ENCODE peak calls at places on chromosomes 3 and 15, in five cellular contexts. M is glutamatergic neuron, J is GM12864, Y is body of pancreas, D is heart right ventricle. R is an unnamed sample.

GRCh38 chr3:160763073-160763472 is 7.0 kb downstream of the PPM1L start:
- DNase-seq in M (no peak), J (no peak), Y (no peak), D (no peak), R (no peak)

GRCh38 chr15:84671211-84671610 is 13.2 kb upstream of the NMB start:
- DNase-seq in M (no peak), J (no peak), Y (no peak), D (no peak), R (no peak)

GRCh38 chr3:8563597-8563996 is 62.0 kb downstream of the LMCD1 start:
- DNase-seq in M (no peak), J (no peak), Y (no peak), D (no peak), R (no peak)

GRCh38 chr3:184335291-184335660 is 2.1 kb upstream of the FAM131A start:
- DNase-seq in M (no peak), J (no peak), Y (no peak), D (no peak), R (no peak)

GRCh38 chr3:113746955-113747718 is at the start of gene ATP6V1A:
- DNase-seq in M (peak; percentile 61), J (no peak), Y (peak; percentile 73), D (peak; percentile 10), R (no peak)

GRCh38 chr3:111999924-112000835 is 1.5 kb downstream of the TAGLN3 start:
- DNase-seq in M (no peak), J (no peak), Y (no peak), D (no peak), R (no peak)

GRCh38 chr3:62365311-62366092 is 7.8 kb downstream of the FEZF2 start:
- DNase-seq in M (no peak), J (no peak), Y (no peak), D (no peak), R (no peak)

GRCh38 chr3:52095990-52096775 is 39.8 kb upstream of the DUSP7 start:
- DNase-seq in M (no peak), J (no peak), Y (no peak), D (no peak), R (peak; percentile 72)

GRCh38 chr3:13186416-13186815 is 113.2 kb upstream of the IQSEC1 start:
- DNase-seq in M (no peak), J (no peak), Y (no peak), D (no peak), R (no peak)

GRCh38 chr3:194870394-194871110 is 184.9 kb downstream of the FAM43A start:
- DNase-seq in M (no peak), J (no peak), Y (no peak), D (peak; percentile 56), R (no peak)

GRCh38 chr3:43190682-43191081 is 84.8 kb upstream of the POMGNT2 start:
- DNase-seq in M (no peak), J (no peak), Y (no peak), D (no peak), R (no peak)

GRCh38 chr3:12350151-12350813 is 61.4 kb downstream of the PPARG start:
- DNase-seq in M (no peak), J (no peak), Y (peak; percentile 65), D (peak; percentile 40), R (no peak)

GRCh38 chr3:45095916-45096526 is 50.2 kb downstream of the CDCP1 start:
- DNase-seq in M (no peak), J (no peak), Y (peak; percentile 37), D (no peak), R (no peak)

GRCh38 chr3:134871818-134872217 is 76.8 kb downstream of the EPHB1 start:
- DNase-seq in M (no peak), J (no peak), Y (no peak), D (no peak), R (no peak)

GRCh38 chr3:165339753-165340152 is 143.6 kb upstream of the SLITRK3 start:
- DNase-seq in M (no peak), J (no peak), Y (no peak), D (no peak), R (no peak)

GRCh38 chr3:88009066-88009465 is 49.7 kb downstream of the CGGBP1 start:
- DNase-seq in M (no peak), J (no peak), Y (no peak), D (no peak), R (no peak)

GRCh38 chr3:88000853-88001252 is 58.0 kb downstream of the CGGBP1 start:
- DNase-seq in M (peak; percentile 22), J (peak; percentile 16), Y (peak; percentile 29), D (no peak), R (no peak)

GRCh38 chr3:88002448-88002847 is 56.4 kb downstream of the CGGBP1 start:
- DNase-seq in M (no peak), J (no peak), Y (no peak), D (no peak), R (no peak)

GRCh38 chr3:88003115-88003755 is 55.6 kb downstream of the CGGBP1 start:
- DNase-seq in M (no peak), J (no peak), Y (no peak), D (no peak), R (no peak)

GRCh38 chr3:88005066-88005465 is 53.7 kb downstream of the CGGBP1 start:
- DNase-seq in M (no peak), J (no peak), Y (no peak), D (no peak), R (no peak)
- TF ChIP-seq CTCF in M (no peak), J (no peak), Y (peak; percentile 42), D (peak; percentile 55), R (peak; percentile 79)

GRCh38 chr15:86375733-86376132 is 296.1 kb downstream of the AGBL1 start:
- DNase-seq in M (no peak), J (no peak), Y (no peak), D (no peak), R (no peak)
- TF ChIP-seq CTCF in M (no peak), J (no peak), Y (no peak), D (no peak), R (no peak)

GRCh38 chr3:146503459-146504202 is 34.3 kb upstream of the PLSCR2 start:
- DNase-seq in M (no peak), J (peak; percentile 81), Y (no peak), D (no peak), R (no peak)
- TF ChIP-seq CTCF in M (no peak), J (no peak), Y (peak; percentile 31), D (no peak), R (peak; percentile 37)

DNA sequence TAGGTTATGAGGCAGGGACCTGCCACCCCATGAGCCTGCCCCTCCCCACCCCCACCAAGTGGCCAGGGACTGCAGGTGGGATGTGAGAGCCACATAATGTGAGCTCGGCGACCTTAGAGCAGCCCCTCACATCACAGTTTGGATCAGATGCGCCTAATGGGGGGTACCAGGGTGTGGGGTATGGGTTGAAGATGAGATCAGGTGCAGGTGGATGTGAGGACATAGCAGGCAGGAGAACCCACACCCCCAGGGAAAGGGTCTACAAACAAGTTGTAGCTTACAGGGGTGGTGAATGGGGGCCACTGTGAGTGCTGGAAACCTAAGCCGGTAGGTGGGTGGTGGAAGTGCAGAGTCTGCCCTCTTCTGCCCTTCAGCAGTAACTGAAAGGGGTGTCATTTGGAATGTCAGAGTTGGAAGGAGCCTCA is 94.0 kb downstream of the CORO2B start:
- DNase-seq in M (no peak), J (no peak), Y (no peak), D (no peak), R (no peak)
- TF ChIP-seq CTCF in M (no peak), J (no peak), Y (no peak), D (peak; percentile 24), R (peak; percentile 62)

DNA sequence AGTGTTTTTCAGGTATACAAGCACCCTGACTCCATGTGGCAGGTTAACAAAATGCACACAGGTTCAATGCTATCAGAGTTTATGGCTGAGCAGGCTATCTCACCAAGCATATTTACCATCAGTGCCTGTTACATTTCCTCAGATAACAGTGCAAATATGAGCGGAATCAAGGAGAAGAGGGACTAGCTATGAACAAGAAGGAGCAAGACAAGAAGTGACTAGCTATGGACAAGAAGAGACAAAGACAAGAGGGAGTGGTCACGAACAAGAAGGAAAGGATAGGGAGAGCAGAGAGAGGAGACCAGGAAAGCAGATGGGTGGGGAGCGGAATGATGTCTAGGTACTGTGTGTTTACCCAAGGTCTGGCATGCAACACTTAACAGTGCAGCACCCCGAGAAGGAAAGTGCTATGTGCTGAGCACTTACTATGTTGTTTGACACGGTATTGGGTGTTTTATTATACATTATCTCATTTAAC is 8.6 kb downstream of the ILDR1 start:
- DNase-seq in M (no peak), J (no peak), Y (no peak), D (no peak), R (no peak)
- TF ChIP-seq CTCF in M (no peak), J (no peak), Y (peak; percentile 22), D (no peak), R (no peak)

R was measured in chondrocyte.